ENCODE peak calls at places on chromosomes 5 and 9, in six cellular contexts. C is HFFc6; T is A549; P is stimulated activated CD8-positive, alpha-beta memory T cell treated with anti-CD3 and anti-CD28 coated beads, Interleukin-15, amount 100 ng/mL, for 1 hour; R is LoVo; E is CD8-positive, alpha-beta memory T cell. L is an unnamed sample.

GRCh38 chr5:65198777-65199120 is 283.0 kb downstream of the ADAMTS6 start:
- DNase-seq in R (peak; percentile 30), T (peak; percentile 33), P (no peak), E (no peak), C (peak; percentile 98), L (no peak)

GRCh38 chr9:128523199-128523925 is 18.8 kb downstream of the GLE1 start:
- DNase-seq in R (no peak), T (no peak), P (no peak), C (peak; percentile 27), E (no peak), L (no peak)

GRCh38 chr9:6049798-6050197 is 34.4 kb upstream of the RANBP6 start:
- DNase-seq in C (peak; percentile 35), P (no peak), E (no peak), R (no peak), T (no peak), L (peak; percentile 30)

GRCh38 chr5:27947088-27947487 is 908.7 kb upstream of the CDH9 start:
- DNase-seq in P (no peak), T (no peak), E (no peak), R (no peak), C (no peak), L (no peak)

GRCh38 chr9:84742261-84742660 is 72.7 kb downstream of the NTRK2 start:
- DNase-seq in E (no peak), T (no peak), P (no peak), R (no peak), C (no peak), L (no peak)

GRCh38 chr5:17992296-17992695 is 358.0 kb downstream of the TAF11L14 start:
- DNase-seq in P (no peak), R (no peak), E (no peak), C (no peak), T (no peak), L (no peak)

GRCh38 chr5:119287547-119288073 is 68.2 kb upstream of the TNFAIP8 start:
- DNase-seq in T (no peak), P (no peak), C (peak; percentile 29), R (peak; percentile 78), E (peak; percentile 28), L (no peak)

GRCh38 chr9:89795555-89796195 is 190.9 kb downstream of the GADD45G start:
- DNase-seq in P (no peak), T (no peak), C (no peak), E (no peak), R (no peak), L (no peak)

GRCh38 chr9:127742435-127743088 is 7.5 kb upstream of the TOR2A start:
- DNase-seq in R (no peak), C (peak; percentile 80), P (no peak), T (peak; percentile 94), E (no peak), L (no peak)

GRCh38 chr9:20838218-20838617 is 154.2 kb downstream of the FOCAD start:
- DNase-seq in C (peak; percentile 28), P (no peak), R (no peak), E (no peak), T (no peak), L (no peak)

GRCh38 chr5:68285857-68286611 is 70.5 kb downstream of the PIK3R1 start:
- DNase-seq in C (peak; percentile 71), E (no peak), T (no peak), R (peak; percentile 67), P (no peak), L (no peak)

GRCh38 chr5:181203842-181204560 is 995 bp downstream of the TRIM7 start:
- DNase-seq in T (peak; percentile 60), C (no peak), R (no peak), P (no peak), E (no peak), L (no peak)

GRCh38 chr9:137727716-137728115 is 108.9 kb downstream of the EHMT1 start:
- DNase-seq in P (no peak), E (no peak), R (no peak), T (no peak), C (no peak), L (no peak)

GRCh38 chr9:6552033-6552737 is 93.3 kb downstream of the GLDC start:
- DNase-seq in P (no peak), T (no peak), E (no peak), R (no peak), C (peak; percentile 5), L (no peak)

GRCh38 chr5:39323542-39323941 is 40.8 kb downstream of the C9 start:
- DNase-seq in T (no peak), P (no peak), R (no peak), E (no peak), C (no peak), L (no peak)

GRCh38 chr9:135105938-135106491 is 18.5 kb downstream of the OLFM1 start:
- DNase-seq in P (no peak), E (no peak), C (no peak), R (no peak), T (no peak), L (no peak)

GRCh38 chr5:32542216-32543059 is 42.9 kb upstream of the SUB1 start:
- DNase-seq in T (no peak), P (no peak), E (no peak), R (no peak), C (peak; percentile 48), L (no peak)

GRCh38 chr5:170011751-170012150 is 31.5 kb upstream of the INSYN2B start:
- DNase-seq in R (no peak), T (no peak), C (no peak), P (no peak), E (no peak), L (no peak)

GRCh38 chr5:56480305-56481146 is 247.4 kb upstream of the ANKRD55 start:
- DNase-seq in C (peak; percentile 2), E (peak; percentile 14), R (peak; percentile 18), T (no peak), P (no peak), L (no peak)

GRCh38 chr5:174690256-174690655 is 34.1 kb upstream of the MSX2 start:
- DNase-seq in R (no peak), C (no peak), P (no peak), E (no peak), T (peak; percentile 21), L (no peak)

GRCh38 chr5:74639538-74640449 is 734 bp downstream of the ENC1 start:
- DNase-seq in P (no peak), E (no peak), T (no peak), C (peak; percentile 64), R (no peak), L (peak; percentile 36)

GRCh38 chr5:67268233-67269011 is 71.8 kb upstream of the CD180 start:
- DNase-seq in C (peak; percentile 88), P (no peak), T (peak; percentile 7), E (no peak), R (peak; percentile 26), L (no peak)

GRCh38 chr9:71748280-71748743 is 20.0 kb downstream of the CEMIP2 start:
- DNase-seq in R (no peak), T (no peak), C (peak; percentile 79), E (no peak), P (no peak), L (no peak)

GRCh38 chr5:149002053-149002452 is 60.8 kb downstream of the SH3TC2 start:
- DNase-seq in C (peak; percentile 98), T (peak; percentile 17), P (no peak), R (peak; percentile 73), E (no peak), L (no peak)

GRCh38 chr5:156815988-156816599 is 34.0 kb upstream of the PPP1R2B start:
- DNase-seq in C (peak; percentile 4), P (no peak), T (peak; percentile 50), R (peak; percentile 9), E (no peak), L (no peak)

GRCh38 chr9:80619356-80619755 is 1047.6 kb downstream of the TLE4 start:
- DNase-seq in P (no peak), C (no peak), E (no peak), T (no peak), R (no peak), L (no peak)

GRCh38 chr9:130234340-130235260 is 31.0 kb upstream of the HMCN2 start:
- DNase-seq in E (no peak), R (no peak), P (no peak), T (no peak), C (peak; percentile 40), L (no peak)

GRCh38 chr9:20292002-20292401 is 330.3 kb downstream of the MLLT3 start:
- DNase-seq in C (peak; percentile 50), R (no peak), T (peak; percentile 46), P (no peak), E (no peak), L (no peak)

GRCh38 chr5:11904270-11904906 is at the start of gene CTNND2:
- DNase-seq in E (no peak), P (no peak), R (no peak), C (no peak), T (peak; percentile 9), L (no peak)

GRCh38 chr9:36598281-36598680 is 25.6 kb downstream of the MELK start:
- DNase-seq in C (no peak), T (no peak), P (no peak), R (no peak), E (no peak), L (no peak)

GRCh38 chr5:158658439-158659230 is 441.1 kb downstream of the EBF1 start:
- DNase-seq in P (no peak), R (no peak), E (no peak), T (no peak), C (no peak), L (no peak)

GRCh38 chr5:57111993-57112392 is 61.9 kb upstream of the GPBP1 start:
- DNase-seq in T (no peak), R (no peak), P (no peak), C (no peak), E (no peak), L (no peak)

GRCh38 chr5:1860949-1861348 is 21.8 kb downstream of the IRX4 start:
- DNase-seq in E (no peak), R (no peak), C (no peak), T (no peak), P (no peak), L (no peak)

GRCh38 chr9:112558978-112559377 is 72.4 kb downstream of the KIAA1958 start:
- DNase-seq in R (no peak), P (no peak), E (no peak), C (no peak), T (no peak), L (no peak)

GRCh38 chr5:39420482-39421145 is 4.2 kb downstream of the DAB2 start:
- DNase-seq in E (no peak), C (peak; percentile 82), T (no peak), P (no peak), R (no peak), L (no peak)

GRCh38 chr9:114385412-114386181 is 2.2 kb downstream of the AKNA start:
- DNase-seq in T (no peak), R (no peak), E (peak; percentile 83), P (peak; percentile 76), C (peak; percentile 96), L (peak; percentile 89)

L was measured in effector memory CD8-positive, alpha-beta T cell.